ENCODE peak calls at places on chromosome 14, in nine cellular contexts. One of them, this sample, is unnamed.

GRCh38 chr14:104421401-104421821 is 158.2 kb upstream of the C14orf180 start:
- DNase-seq in transverse colon: no peak
- DNase-seq in breast epithelium: no peak
- DNase-seq in upper lobe of left lung: peak; percentile 47
- DNase-seq in spleen: no peak
- DNase-seq in HCT116: no peak
- DNase-seq in stomach: no peak
- DNase-seq in GM23338: no peak
- DNase-seq in GM12878: no peak
- DNase-seq in this sample: no peak

GRCh38 chr14:43356984-43357545 is 1150.0 kb downstream of the FSCB start:
- DNase-seq in transverse colon: no peak
- DNase-seq in breast epithelium: no peak
- DNase-seq in upper lobe of left lung: no peak
- DNase-seq in spleen: no peak
- DNase-seq in HCT116: no peak
- DNase-seq in stomach: no peak
- DNase-seq in GM23338: no peak
- DNase-seq in GM12878: no peak
- DNase-seq in this sample: no peak

GRCh38 chr14:19878029-19878642 is 3.2 kb downstream of the OR4K2 start:
- DNase-seq in transverse colon: no peak
- DNase-seq in breast epithelium: no peak
- DNase-seq in upper lobe of left lung: no peak
- DNase-seq in spleen: no peak
- DNase-seq in HCT116: peak; percentile 4
- DNase-seq in stomach: no peak
- DNase-seq in GM23338: peak; percentile 58
- DNase-seq in GM12878: no peak
- DNase-seq in this sample: no peak

GRCh38 chr14:86790408-86791364 is 1202.3 kb downstream of the GALC start:
- DNase-seq in transverse colon: no peak
- DNase-seq in breast epithelium: no peak
- DNase-seq in upper lobe of left lung: no peak
- DNase-seq in spleen: no peak
- DNase-seq in HCT116: no peak
- DNase-seq in stomach: no peak
- DNase-seq in GM23338: peak; percentile 3
- DNase-seq in GM12878: no peak
- DNase-seq in this sample: no peak

GRCh38 chr14:104086210-104086660 is 735 bp downstream of the ASPG start:
- DNase-seq in transverse colon: peak; percentile 20
- DNase-seq in breast epithelium: no peak
- DNase-seq in upper lobe of left lung: no peak
- DNase-seq in spleen: no peak
- DNase-seq in HCT116: no peak
- DNase-seq in stomach: no peak
- DNase-seq in GM23338: no peak
- DNase-seq in GM12878: no peak
- DNase-seq in this sample: no peak

GRCh38 chr14:84420236-84420635 is 1109.7 kb upstream of the FLRT2 start:
- DNase-seq in transverse colon: no peak
- DNase-seq in breast epithelium: no peak
- DNase-seq in upper lobe of left lung: no peak
- DNase-seq in spleen: no peak
- DNase-seq in HCT116: no peak
- DNase-seq in stomach: no peak
- DNase-seq in GM23338: no peak
- DNase-seq in GM12878: no peak
- DNase-seq in this sample: no peak

GRCh38 chr14:33307691-33308369 is 369.2 kb downstream of the NPAS3 start:
- DNase-seq in transverse colon: no peak
- DNase-seq in breast epithelium: no peak
- DNase-seq in upper lobe of left lung: no peak
- DNase-seq in spleen: no peak
- DNase-seq in HCT116: no peak
- DNase-seq in stomach: no peak
- DNase-seq in GM23338: peak; percentile 11
- DNase-seq in GM12878: no peak
- DNase-seq in this sample: no peak

GRCh38 chr14:99035268-99035667 is 236.7 kb downstream of the BCL11B start:
- DNase-seq in transverse colon: peak; percentile 41
- DNase-seq in breast epithelium: no peak
- DNase-seq in upper lobe of left lung: no peak
- DNase-seq in spleen: no peak
- DNase-seq in HCT116: no peak
- DNase-seq in stomach: no peak
- DNase-seq in GM23338: no peak
- DNase-seq in GM12878: no peak
- DNase-seq in this sample: no peak

GRCh38 chr14:89589400-89590128 is 172.5 kb upstream of the FOXN3 start:
- DNase-seq in transverse colon: no peak
- DNase-seq in breast epithelium: no peak
- DNase-seq in upper lobe of left lung: no peak
- DNase-seq in spleen: no peak
- DNase-seq in HCT116: no peak
- DNase-seq in stomach: no peak
- DNase-seq in GM23338: no peak
- DNase-seq in GM12878: peak; percentile 19
- DNase-seq in this sample: no peak

GRCh38 chr14:76926521-76927251 is 100.5 kb downstream of the LRRC74A start:
- DNase-seq in transverse colon: no peak
- DNase-seq in breast epithelium: no peak
- DNase-seq in upper lobe of left lung: no peak
- DNase-seq in spleen: no peak
- DNase-seq in HCT116: no peak
- DNase-seq in stomach: no peak
- DNase-seq in GM23338: peak; percentile 73
- DNase-seq in GM12878: no peak
- DNase-seq in this sample: no peak

GRCh38 chr14:20177433-20177974 is 13.2 kb upstream of the OR11G2 start:
- DNase-seq in transverse colon: no peak
- DNase-seq in breast epithelium: no peak
- DNase-seq in upper lobe of left lung: no peak
- DNase-seq in spleen: no peak
- DNase-seq in HCT116: no peak
- DNase-seq in stomach: no peak
- DNase-seq in GM23338: no peak
- DNase-seq in GM12878: no peak
- DNase-seq in this sample: no peak

GRCh38 chr14:68667313-68667791 is 125.5 kb downstream of the ZFP36L1 start:
- DNase-seq in transverse colon: no peak
- DNase-seq in breast epithelium: no peak
- DNase-seq in upper lobe of left lung: no peak
- DNase-seq in spleen: no peak
- DNase-seq in HCT116: no peak
- DNase-seq in stomach: no peak
- DNase-seq in GM23338: no peak
- DNase-seq in GM12878: no peak
- DNase-seq in this sample: peak; percentile 46

GRCh38 chr14:26526132-26526531 is 71.7 kb downstream of the NOVA1 start:
- DNase-seq in transverse colon: no peak
- DNase-seq in breast epithelium: no peak
- DNase-seq in upper lobe of left lung: no peak
- DNase-seq in spleen: no peak
- DNase-seq in HCT116: no peak
- DNase-seq in stomach: no peak
- DNase-seq in GM23338: no peak
- DNase-seq in GM12878: no peak
- DNase-seq in this sample: no peak

GRCh38 chr14:96261053-96261452 is 5.0 kb downstream of the BDKRB1 start:
- DNase-seq in transverse colon: no peak
- DNase-seq in breast epithelium: no peak
- DNase-seq in upper lobe of left lung: no peak
- DNase-seq in spleen: no peak
- DNase-seq in HCT116: no peak
- DNase-seq in stomach: no peak
- DNase-seq in GM23338: no peak
- DNase-seq in GM12878: no peak
- DNase-seq in this sample: no peak

GRCh38 chr14:99718031-99718810 is 34.1 kb downstream of the CYP46A1 start:
- DNase-seq in transverse colon: no peak
- DNase-seq in breast epithelium: no peak
- DNase-seq in upper lobe of left lung: no peak
- DNase-seq in spleen: no peak
- DNase-seq in HCT116: no peak
- DNase-seq in stomach: no peak
- DNase-seq in GM23338: no peak
- DNase-seq in GM12878: peak; percentile 39
- DNase-seq in this sample: no peak

GRCh38 chr14:74820288-74820687 is 55.7 kb downstream of the PROX2 start:
- DNase-seq in transverse colon: no peak
- DNase-seq in breast epithelium: no peak
- DNase-seq in upper lobe of left lung: no peak
- DNase-seq in spleen: no peak
- DNase-seq in HCT116: no peak
- DNase-seq in stomach: no peak
- DNase-seq in GM23338: no peak
- DNase-seq in GM12878: no peak
- DNase-seq in this sample: no peak
- H3K27ac ChIP-seq in transverse colon: no peak overlapping the region
- H3K27ac ChIP-seq in breast epithelium: no peak overlapping the region
- H3K27ac ChIP-seq in upper lobe of left lung: no peak overlapping the region
- H3K27ac ChIP-seq in spleen: no peak overlapping the region
- H3K27ac ChIP-seq in HCT116: no peak overlapping the region
- H3K27ac ChIP-seq in stomach: no peak overlapping the region
- H3K27ac ChIP-seq in GM23338: no peak overlapping the region
- H3K27ac ChIP-seq in GM12878: no peak overlapping the region
- H3K27ac ChIP-seq in this sample: no peak overlapping the region

GRCh38 chr14:22266141-22266442 is 322.9 kb downstream of the DAD1 start:
- DNase-seq in transverse colon: no peak
- DNase-seq in breast epithelium: no peak
- DNase-seq in upper lobe of left lung: no peak
- DNase-seq in spleen: no peak
- DNase-seq in HCT116: no peak
- DNase-seq in stomach: no peak
- DNase-seq in GM23338: no peak
- DNase-seq in GM12878: no peak
- DNase-seq in this sample: no peak

GRCh38 chr14:22266683-22267082 is 322.3 kb downstream of the DAD1 start:
- DNase-seq in transverse colon: no peak
- DNase-seq in breast epithelium: no peak
- DNase-seq in upper lobe of left lung: no peak
- DNase-seq in spleen: no peak
- DNase-seq in HCT116: no peak
- DNase-seq in stomach: no peak
- DNase-seq in GM23338: no peak
- DNase-seq in GM12878: no peak
- DNase-seq in this sample: no peak

GRCh38 chr14:22263961-22264360 is 325.1 kb downstream of the DAD1 start:
- DNase-seq in transverse colon: no peak
- DNase-seq in breast epithelium: no peak
- DNase-seq in upper lobe of left lung: no peak
- DNase-seq in spleen: no peak
- DNase-seq in HCT116: no peak
- DNase-seq in stomach: no peak
- DNase-seq in GM23338: no peak
- DNase-seq in GM12878: no peak
- DNase-seq in this sample: no peak

GRCh38 chr14:22264759-22265158 is 324.3 kb downstream of the DAD1 start:
- DNase-seq in transverse colon: no peak
- DNase-seq in breast epithelium: no peak
- DNase-seq in upper lobe of left lung: no peak
- DNase-seq in spleen: no peak
- DNase-seq in HCT116: no peak
- DNase-seq in stomach: no peak
- DNase-seq in GM23338: no peak
- DNase-seq in GM12878: no peak
- DNase-seq in this sample: no peak

GRCh38 chr14:22265319-22266140 is 323.5 kb downstream of the DAD1 start:
- DNase-seq in transverse colon: no peak
- DNase-seq in breast epithelium: no peak
- DNase-seq in upper lobe of left lung: no peak
- DNase-seq in spleen: no peak
- DNase-seq in HCT116: no peak
- DNase-seq in stomach: no peak
- DNase-seq in GM23338: peak; percentile 46
- DNase-seq in GM12878: no peak
- DNase-seq in this sample: no peak
- TF ChIP-seq CTCF in transverse colon: no peak
- TF ChIP-seq CTCF in breast epithelium: no peak
- TF ChIP-seq CTCF in upper lobe of left lung: no peak
- TF ChIP-seq CTCF in spleen: no peak
- TF ChIP-seq CTCF in HCT116: peak; percentile 23
- TF ChIP-seq CTCF in stomach: no peak
- TF ChIP-seq CTCF in GM23338: peak; percentile 46
- TF ChIP-seq CTCF in GM12878: no peak
- TF ChIP-seq CTCF in this sample: no peak

DNA sequence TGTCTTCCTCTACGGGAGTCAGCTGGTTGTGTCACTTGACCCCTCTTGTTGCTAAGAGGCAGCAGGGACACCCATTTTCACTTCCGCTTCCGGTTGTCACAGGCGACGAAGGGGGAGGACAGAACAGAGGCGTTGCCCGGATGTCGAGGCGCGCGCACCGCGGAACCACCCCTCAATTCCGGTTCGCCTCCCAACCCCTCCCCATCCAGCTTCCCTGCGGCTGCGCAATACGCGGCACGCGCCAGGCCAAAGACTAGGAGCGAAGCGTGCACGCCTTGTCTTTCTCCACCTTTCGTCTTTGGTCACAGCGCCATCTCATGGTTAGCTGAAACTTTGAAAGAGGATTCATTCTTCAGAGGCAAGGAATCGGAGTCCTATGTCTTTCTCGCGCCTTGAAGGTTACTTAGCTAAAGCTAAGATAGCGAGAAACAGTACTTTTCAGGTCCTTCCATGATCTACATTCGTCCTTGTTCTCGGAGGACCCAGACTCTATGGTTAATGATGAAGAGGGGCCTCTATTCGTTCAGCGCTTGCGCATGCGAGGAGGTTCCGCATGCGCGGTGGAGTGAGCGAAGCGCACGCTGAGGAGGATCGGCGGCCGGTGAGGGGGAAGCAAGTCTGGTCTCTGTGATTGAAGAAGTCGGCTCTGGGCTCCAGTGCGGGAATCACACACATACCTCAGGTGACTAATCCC is at the start of the genes ATP6V1D and EIF2S1:
- DNase-seq in transverse colon: peak; percentile 99
- DNase-seq in breast epithelium: peak; percentile 99
- DNase-seq in upper lobe of left lung: peak; percentile 100
- DNase-seq in spleen: peak; percentile 100
- DNase-seq in HCT116: peak; percentile 99
- DNase-seq in stomach: peak; percentile 99
- DNase-seq in GM23338: peak; percentile 99
- DNase-seq in GM12878: peak; percentile 98
- DNase-seq in this sample: peak; percentile 99
- TF ChIP-seq POLR2AphosphoS5 in transverse colon: peak; percentile 91
- TF ChIP-seq POLR2AphosphoS5 in breast epithelium: peak; percentile 87
- TF ChIP-seq POLR2AphosphoS5 in upper lobe of left lung: peak; percentile 98
- TF ChIP-seq POLR2AphosphoS5 in spleen: peak; percentile 96
- TF ChIP-seq POLR2AphosphoS5 in HCT116: peak; percentile 88
- TF ChIP-seq POLR2AphosphoS5 in stomach: peak; percentile 92
- TF ChIP-seq POLR2AphosphoS5 in GM23338: peak; percentile 90
- TF ChIP-seq POLR2AphosphoS5 in GM12878: peak; percentile 93
- TF ChIP-seq POLR2AphosphoS5 in this sample: peak; percentile 98

DNA sequence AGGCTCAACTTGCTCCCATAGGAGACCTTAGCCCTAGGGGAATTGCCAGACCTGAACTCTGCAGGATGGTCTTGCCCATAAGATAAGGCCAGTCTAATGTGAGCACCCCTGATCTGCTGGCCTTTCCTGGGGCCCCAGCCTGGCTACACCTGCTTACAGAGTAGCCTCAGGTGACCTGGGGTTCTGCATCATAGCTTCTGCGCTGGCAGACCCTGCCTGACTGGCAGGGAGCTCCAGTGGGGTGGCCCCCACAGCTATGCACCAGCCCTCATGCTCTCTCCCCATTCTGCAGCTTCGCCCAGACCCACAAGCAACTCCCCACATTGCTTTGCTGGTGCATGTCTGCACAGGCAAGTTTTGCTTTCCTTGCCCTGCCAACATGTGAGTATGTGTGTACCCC is 371.3 kb upstream of the CLEC14A start:
- DNase-seq in transverse colon: no peak
- DNase-seq in breast epithelium: no peak
- DNase-seq in upper lobe of left lung: peak; percentile 10
- DNase-seq in spleen: no peak
- DNase-seq in HCT116: no peak
- DNase-seq in stomach: no peak
- DNase-seq in GM23338: no peak
- DNase-seq in GM12878: no peak
- DNase-seq in this sample: no peak
- H3K27ac ChIP-seq in transverse colon: no peak overlapping the region
- H3K27ac ChIP-seq in breast epithelium: no peak overlapping the region
- H3K27ac ChIP-seq in upper lobe of left lung: no peak overlapping the region
- H3K27ac ChIP-seq in spleen: no peak overlapping the region
- H3K27ac ChIP-seq in HCT116: no peak overlapping the region
- H3K27ac ChIP-seq in stomach: no peak overlapping the region
- H3K27ac ChIP-seq in GM23338: no peak overlapping the region
- H3K27ac ChIP-seq in GM12878: no peak overlapping the region
- H3K27ac ChIP-seq in this sample: no peak overlapping the region

This sample was measured in prostate gland.